ENCODE peak calls at places on chromosomes 5 and 9, in nine cellular contexts. C is fibroblast of mammary gland; N is Panc1; X is fibroblast of lung; U is CD8-positive, alpha-beta T cell; E is cardiac muscle cell; L is fibroblast of pulmonary artery; K is A549; D is adrenal gland. S is an unnamed sample.

GRCh38 chr9:130156672-130157071 is 15.5 kb upstream of the NCS1 start:
- DNase-seq in X (no peak), L (no peak), K (no peak), N (no peak), C (no peak), E (no peak), D (peak), U (no peak), S (no peak)

GRCh38 chr5:59832577-59833301 is 60.8 kb downstream of the PDE4D start:
- DNase-seq in N (no peak), C (no peak), K (no peak), D (no peak), U (no peak), L (no peak), X (no peak), E (no peak), S (no peak)

GRCh38 chr9:79902937-79903600 is 331.3 kb downstream of the TLE4 start:
- DNase-seq in L (no peak), D (no peak), C (no peak), E (no peak), N (no peak), K (no peak), U (no peak), X (peak), S (no peak)

GRCh38 chr5:172795401-172795977 is 24.5 kb upstream of the DUSP1 start:
- DNase-seq in K (no peak), X (peak), U (no peak), E (peak), L (peak), D (peak), C (peak), N (no peak), S (peak)

GRCh38 chr5:59357421-59357977 is 536.0 kb downstream of the PDE4D start:
- DNase-seq in C (no peak), D (no peak), E (peak), L (peak), N (no peak), X (peak), U (no peak), K (no peak), S (no peak)

GRCh38 chr9:121773954-121774714 is 122.7 kb downstream of the DAB2IP start:
- DNase-seq in D (peak), C (no peak), L (no peak), U (no peak), N (no peak), X (no peak), E (no peak), K (no peak), S (no peak)

GRCh38 chr9:33785914-33786313 is 9.4 kb upstream of the PRSS3 start:
- DNase-seq in U (no peak), K (no peak), N (no peak), X (peak), C (peak), D (no peak), E (peak), L (peak), S (peak)

GRCh38 chr5:134509308-134510040 is 16.0 kb upstream of the JADE2 start:
- DNase-seq in E (peak), L (peak), C (peak), U (no peak), N (no peak), K (no peak), X (peak), D (peak), S (peak)

GRCh38 chr9:71504636-71505035 is 263.7 kb downstream of the CEMIP2 start:
- DNase-seq in C (no peak), U (no peak), L (no peak), D (no peak), X (peak), K (no peak), N (no peak), E (no peak), S (no peak)

GRCh38 chr9:91483189-91483691 is 59.6 kb upstream of the NFIL3 start:
- DNase-seq in C (peak), X (peak), E (peak), U (no peak), D (no peak), L (peak), K (no peak), N (no peak), S (peak)

GRCh38 chr5:67347821-67348220 is 151.2 kb upstream of the CD180 start:
- DNase-seq in X (no peak), D (no peak), L (no peak), E (no peak), C (no peak), U (no peak), K (no peak), N (no peak), S (no peak)

GRCh38 chr5:58071566-58071965 is 388.3 kb downstream of the PLK2 start:
- DNase-seq in U (no peak), C (no peak), X (no peak), N (no peak), L (peak), D (no peak), K (no peak), E (no peak), S (no peak)

GRCh38 chr9:81374881-81375280 is 314.5 kb downstream of the TLE1 start:
- DNase-seq in D (no peak), L (peak), E (peak), K (no peak), X (peak), N (no peak), U (no peak), C (no peak), S (no peak)

GRCh38 chr5:109939109-109939682 is 249.5 kb downstream of the MAN2A1 start:
- DNase-seq in C (peak), K (no peak), E (peak), U (no peak), X (peak), D (no peak), L (peak), N (no peak), S (peak)

GRCh38 chr9:33489070-33489469 is 15.3 kb upstream of the NOL6 start:
- DNase-seq in L (no peak), N (no peak), C (peak), K (no peak), D (no peak), X (peak), U (no peak), E (peak), S (peak)

GRCh38 chr9:121026260-121026691 is 23.8 kb downstream of the C5 start:
- DNase-seq in E (peak), C (no peak), U (no peak), X (peak), N (no peak), D (no peak), L (peak), K (no peak), S (peak)

GRCh38 chr5:36685631-36686147 is 79.3 kb downstream of the SLC1A3 start:
- DNase-seq in K (no peak), N (no peak), D (peak), C (peak), X (no peak), U (no peak), E (peak), L (peak), S (peak)

GRCh38 chr9:81108391-81108790 is 581.0 kb downstream of the TLE1 start:
- DNase-seq in X (peak), E (no peak), D (no peak), L (no peak), N (no peak), C (no peak), K (no peak), U (no peak), S (no peak)

GRCh38 chr9:2477755-2478154 is 143.8 kb upstream of the VLDLR start:
- DNase-seq in C (no peak), E (peak), D (no peak), N (no peak), X (no peak), U (no peak), K (no peak), L (peak), S (no peak)

GRCh38 chr5:15717002-15717401 is 217.0 kb downstream of the FBXL7 start:
- DNase-seq in K (no peak), C (peak), E (peak), U (no peak), D (peak), X (peak), N (no peak), L (peak), S (no peak)

DNA sequence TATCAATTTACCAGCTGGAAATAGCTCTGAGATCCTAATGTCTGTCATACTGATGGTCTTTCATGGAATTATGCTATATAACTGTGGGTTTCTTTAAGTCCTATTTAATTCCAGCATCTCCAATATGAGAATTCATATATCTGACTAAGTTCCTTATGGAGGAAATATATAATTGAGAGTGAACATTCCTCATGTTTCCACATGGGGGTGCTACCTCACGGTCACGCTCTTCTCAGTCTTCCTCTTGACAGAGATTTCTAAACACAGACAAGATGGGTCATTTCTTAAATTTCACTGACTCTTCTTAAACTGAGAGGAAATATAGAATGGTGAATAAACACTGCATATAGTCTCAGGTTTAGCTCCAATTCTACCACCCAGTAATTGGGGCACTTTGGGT is 212.1 kb downstream of the SLF1 start:
- DNase-seq in K (no peak), E (peak), C (peak), D (no peak), L (peak), X (no peak), U (no peak), N (no peak), S (peak)
- TF ChIP-seq CTCF in K (peak), E (peak), C (peak), D (no peak), L (peak), X (no peak), U (no peak), N (peak), S (peak)

GRCh38 chr9:124343533-124344290 is 71.5 kb downstream of the PSMB7 start:
- DNase-seq in U (no peak), L (no peak), C (no peak), D (no peak), E (no peak), X (no peak), N (no peak), K (no peak), S (no peak)

GRCh38 chr9:124341455-124342170 is 73.6 kb downstream of the PSMB7 start:
- DNase-seq in N (no peak), X (no peak), D (no peak), L (no peak), U (no peak), E (no peak), C (no peak), K (no peak), S (no peak)

GRCh38 chr9:124342402-124342945 is 72.8 kb downstream of the PSMB7 start:
- DNase-seq in C (peak), D (no peak), N (no peak), U (no peak), E (no peak), L (peak), K (no peak), X (no peak), S (no peak)

GRCh38 chr9:124344291-124345050 is 70.8 kb downstream of the PSMB7 start:
- DNase-seq in U (no peak), C (no peak), L (no peak), D (no peak), X (no peak), E (no peak), K (no peak), N (no peak), S (no peak)

GRCh38 chr9:124342946-124343485 is 72.2 kb downstream of the PSMB7 start:
- DNase-seq in K (peak), D (peak), E (peak), C (peak), X (peak), N (no peak), L (peak), U (no peak), S (peak)
- H3K4me3 ChIP-seq in K (no peak), D (no peak), E (no peak), C (no peak), X (peak), N (no peak), L (no peak), U (no peak), S (no peak)

DNA sequence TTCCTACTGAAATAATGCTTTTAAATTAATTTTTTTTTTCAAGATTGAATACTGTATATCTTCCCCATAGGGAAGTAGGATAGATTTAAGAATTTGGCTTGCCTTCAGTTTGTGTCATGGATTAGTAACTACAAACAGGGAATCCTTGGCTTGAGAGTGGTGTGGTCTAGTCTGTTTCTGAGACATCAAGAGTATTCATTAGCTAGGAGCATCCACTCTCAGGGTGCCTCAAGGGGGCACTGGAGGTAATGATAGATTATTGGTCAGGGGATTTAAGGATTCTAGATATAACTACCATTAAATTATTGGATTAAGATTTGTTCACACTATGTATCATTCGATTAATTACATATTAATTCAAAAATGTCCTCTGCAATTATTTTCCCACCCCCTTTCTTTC is 91.8 kb upstream of the TXNDC8 start:
- DNase-seq in E (no peak), K (no peak), U (no peak), D (no peak), C (peak), L (no peak), X (no peak), N (no peak), S (peak)
- TF ChIP-seq CTCF in E (peak), K (no peak), U (no peak), D (no peak), C (peak), L (peak), X (peak), N (no peak), S (peak)

DNA sequence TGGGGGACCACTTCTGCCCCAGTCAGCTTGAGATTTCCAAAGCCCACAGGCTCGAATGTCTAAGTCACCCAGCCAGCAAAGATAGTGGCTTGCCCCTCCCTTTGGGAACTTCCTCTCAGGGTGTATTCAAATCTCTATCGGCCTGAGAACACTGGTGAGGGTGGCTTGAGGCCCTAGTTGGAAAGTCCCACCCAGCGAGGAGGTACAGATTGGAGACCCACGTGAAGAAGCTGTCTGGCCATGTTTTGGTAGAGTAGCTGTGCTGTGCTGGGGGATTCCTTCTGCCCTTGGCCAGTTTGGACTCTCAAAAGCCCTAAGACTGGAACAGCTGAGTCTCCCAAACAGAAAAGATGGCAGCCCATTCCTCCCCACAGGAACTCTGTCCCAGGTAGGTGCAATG is 172.7 kb upstream of the RIOK2 start:
- DNase-seq in U (no peak), N (no peak), K (no peak), C (no peak), E (no peak), L (no peak), D (no peak), X (no peak), S (no peak)
- H3K4me3 ChIP-seq in U (no peak), N (no peak), K (no peak), C (no peak), E (no peak), L (no peak), D (no peak), X (no peak), S (no peak)

DNA sequence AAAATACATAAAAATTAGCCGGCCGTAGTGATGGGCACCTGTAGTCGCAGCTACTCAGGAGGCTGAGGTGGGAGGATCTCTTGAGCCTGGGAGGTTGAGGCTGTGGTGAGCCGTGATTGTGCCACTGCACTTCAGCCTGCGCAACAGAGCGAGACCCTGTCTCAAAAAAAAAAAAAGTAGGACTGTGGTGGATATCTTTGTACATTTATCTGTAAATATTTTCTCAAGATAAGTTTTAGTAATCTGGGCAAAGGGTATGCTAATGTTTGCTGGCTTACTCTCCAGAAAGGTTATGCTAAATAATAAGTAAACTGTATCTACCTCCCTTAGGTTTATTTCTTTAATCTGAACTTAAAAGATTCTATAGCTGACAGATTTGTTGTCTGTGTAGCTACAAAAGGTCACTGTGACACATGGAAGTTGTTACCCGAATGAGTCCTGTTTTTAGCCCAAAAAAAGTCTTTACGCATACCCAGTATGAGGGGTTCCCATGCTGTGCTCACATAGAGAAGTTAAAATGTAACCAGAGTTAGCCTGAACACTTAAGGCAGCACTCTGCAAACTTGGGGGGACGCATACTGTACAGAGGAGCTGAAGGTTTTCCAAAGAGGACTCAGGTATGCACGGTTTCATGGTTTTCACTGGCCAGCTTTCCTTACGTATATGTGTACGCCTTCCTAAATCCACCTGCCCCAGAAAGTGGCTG is 206.3 kb downstream of the PBX3 start:
- DNase-seq in L (no peak), N (no peak), C (no peak), D (no peak), X (no peak), E (no peak), U (no peak), K (no peak), S (no peak)
- TF ChIP-seq CTCF in L (no peak), N (no peak), C (no peak), D (no peak), X (no peak), E (no peak), U (no peak), K (no peak), S (no peak)

DNA sequence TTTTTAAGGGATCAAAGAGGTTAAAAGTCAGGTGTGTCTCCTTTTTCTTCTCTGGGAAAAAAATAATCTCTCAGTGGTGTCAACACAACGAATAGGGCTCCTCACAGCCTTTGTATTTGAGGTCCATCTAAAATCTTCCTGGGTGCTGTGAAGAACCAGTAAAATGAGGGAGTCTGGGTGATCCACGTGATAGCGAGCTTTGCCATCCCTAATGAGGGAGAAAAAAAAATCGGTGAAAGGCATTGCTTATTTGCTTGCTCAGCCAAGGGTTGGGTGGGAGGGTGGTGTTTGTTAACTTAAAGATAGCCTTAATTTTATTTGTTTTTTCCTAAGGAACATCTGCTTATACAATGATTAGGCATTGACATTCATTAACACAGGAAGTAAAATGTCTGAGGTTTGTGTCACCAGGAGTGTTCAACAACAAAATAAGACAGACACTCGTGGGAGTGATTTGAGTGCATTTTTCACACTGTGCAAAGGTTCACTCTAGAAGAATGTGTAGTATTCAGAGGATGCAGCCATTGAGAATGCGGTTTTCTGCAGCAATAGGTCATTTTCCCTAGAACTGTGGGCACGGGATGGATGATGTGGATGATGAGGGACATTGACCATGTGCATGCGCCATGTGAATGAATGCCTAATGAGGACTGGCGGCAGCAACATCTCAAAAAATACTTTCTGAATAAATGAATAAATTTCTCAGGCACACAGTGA is 369.5 kb downstream of the NTRK2 start:
- DNase-seq in U (no peak), D (no peak), C (no peak), E (no peak), N (no peak), L (no peak), K (no peak), X (peak), S (no peak)
- H3K4me3 ChIP-seq in U (no peak), D (no peak), C (no peak), E (no peak), N (no peak), L (no peak), K (no peak), X (no peak), S (no peak)

DNA sequence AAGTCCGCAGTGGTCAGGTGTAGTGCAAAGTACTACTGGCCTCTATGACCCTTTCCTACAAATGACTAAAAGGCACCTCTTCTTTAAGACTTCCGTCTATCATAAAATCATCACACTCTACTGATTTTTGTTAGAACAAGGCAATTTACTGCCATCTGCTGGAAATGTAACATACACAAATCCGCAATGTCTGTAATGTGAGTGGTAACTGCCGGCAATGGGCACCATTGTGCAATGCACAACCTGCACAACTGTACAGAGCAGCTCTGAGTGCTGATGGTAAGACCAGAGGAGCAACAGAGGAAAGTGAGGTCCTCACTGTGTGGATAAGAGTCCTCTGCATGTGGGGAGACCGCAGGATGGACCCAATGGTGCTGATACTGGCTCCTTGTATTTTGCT is 103.8 kb downstream of the ATPSCKMT start:
- DNase-seq in X (peak), D (no peak), L (peak), E (peak), U (no peak), C (peak), N (peak), K (peak), S (peak)
- TF ChIP-seq CTCF in X (peak), D (peak), L (peak), E (peak), U (no peak), C (peak), N (peak), K (peak), S (peak)

GRCh38 chr5:179619776-179620175 is 3.7 kb downstream of the HNRNPH1 start:
- DNase-seq in E (no peak), C (no peak), N (no peak), K (no peak), U (no peak), X (no peak), L (no peak), D (no peak), S (no peak)
- H3K4me3 ChIP-seq in E (peak), C (peak), N (peak), K (peak), U (peak), X (peak), L (peak), D (no peak), S (peak)

GRCh38 chr5:31220968-31221367 is 27.5 kb downstream of the CDH6 start:
- DNase-seq in U (no peak), L (no peak), X (no peak), N (no peak), D (no peak), E (no peak), C (no peak), K (no peak), S (no peak)

GRCh38 chr5:31215236-31215635 is 21.8 kb downstream of the CDH6 start:
- DNase-seq in E (no peak), K (no peak), U (no peak), X (no peak), L (no peak), N (no peak), C (no peak), D (no peak), S (no peak)

GRCh38 chr5:31213676-31214638 is 20.5 kb downstream of the CDH6 start:
- DNase-seq in L (no peak), C (no peak), N (no peak), X (no peak), D (no peak), E (no peak), K (no peak), U (no peak), S (no peak)

GRCh38 chr5:31217441-31217840 is 24.0 kb downstream of the CDH6 start:
- DNase-seq in D (no peak), E (no peak), N (no peak), X (peak), C (no peak), K (no peak), L (no peak), U (no peak), S (no peak)

GRCh38 chr5:31218978-31219377 is 25.5 kb downstream of the CDH6 start:
- DNase-seq in L (no peak), K (no peak), E (no peak), D (no peak), C (no peak), X (no peak), U (no peak), N (no peak), S (no peak)
- TF ChIP-seq CTCF in L (no peak), K (no peak), E (no peak), D (no peak), C (no peak), X (no peak), U (no peak), N (no peak), S (no peak)

GRCh38 chr9:133863193-133863592 is 125.0 kb upstream of the SARDH start:
- DNase-seq in E (no peak), N (no peak), U (no peak), D (no peak), X (no peak), K (no peak), C (no peak), L (no peak), S (no peak)
- H3K4me3 ChIP-seq in E (no peak), N (no peak), U (no peak), D (no peak), X (no peak), K (no peak), C (no peak), L (no peak), S (no peak)

S was measured in AG10803.